ENCODE peak calls at places on chromosomes 1 and 21, in five cellular contexts. M is OCI-LY7, I is pancreas, H is IMR-90, Z is lower lobe of right lung. O is an unnamed sample. For H3K4me1, the result is how much of the 10 kb centered on the place peaks cover.

GRCh38 chr1:119779869-119780356 is 11.2 kb upstream of the HMGCS2 start:
- DNase-seq in M (no peak), I (peak), H (peak), Z (no peak), O (no peak)

GRCh38 chr1:7555391-7556185 is 215.5 kb upstream of the VAMP3 start:
- DNase-seq in M (no peak), I (no peak), H (no peak), Z (no peak), O (no peak)

GRCh38 chr1:154736840-154737239 is 128.9 kb upstream of the ADAR start:
- DNase-seq in M (no peak), I (no peak), H (peak), Z (no peak), O (no peak)

GRCh38 chr1:212167098-212167497 is 118.1 kb upstream of the PPP2R5A start:
- DNase-seq in M (no peak), I (no peak), H (peak), Z (no peak), O (no peak)

GRCh38 chr21:41605178-41605933 is 97.4 kb upstream of the TMPRSS2 start:
- DNase-seq in M (no peak), I (peak), H (no peak), Z (no peak), O (no peak)

GRCh38 chr1:154788241-154788870 is 81.7 kb downstream of the KCNN3 start:
- DNase-seq in M (no peak), I (no peak), H (no peak), Z (no peak), O (no peak)

GRCh38 chr1:92882817-92883216 is 51.0 kb downstream of the RPL5 start:
- DNase-seq in M (peak), I (no peak), H (no peak), Z (no peak), O (no peak)

GRCh38 chr1:66439028-66439427 is 94.9 kb upstream of the SGIP1 start:
- DNase-seq in M (peak), I (no peak), H (peak), Z (no peak), O (no peak)

GRCh38 chr1:201386208-201386607 is 8.7 kb upstream of the TNNT2 start:
- DNase-seq in M (no peak), I (no peak), H (no peak), Z (no peak), O (no peak)

GRCh38 chr1:40877681-40878080 is 15.5 kb upstream of the CITED4 start:
- DNase-seq in M (no peak), I (peak), H (peak), Z (no peak), O (peak)

GRCh38 chr21:42346441-42346840 is 4.4 kb downstream of the TFF2 start:
- DNase-seq in M (no peak), I (no peak), H (no peak), Z (no peak), O (no peak)

GRCh38 chr21:34205811-34206635 is 132.6 kb downstream of the MRPS6 start:
- DNase-seq in M (no peak), I (no peak), H (no peak), Z (no peak), O (no peak)

GRCh38 chr1:190849346-190849745 is 371.7 kb upstream of the BRINP3 start:
- DNase-seq in M (no peak), I (no peak), H (no peak), Z (no peak), O (no peak)

GRCh38 chr21:29748391-29749167 is 191.2 kb downstream of the GRIK1 start:
- DNase-seq in M (no peak), I (no peak), H (no peak), Z (no peak), O (no peak)

GRCh38 chr1:222392571-222392970 is 155.3 kb downstream of the HHIPL2 start:
- DNase-seq in M (no peak), I (no peak), H (peak), Z (no peak), O (no peak)

GRCh38 chr1:119712342-119713038 is 756 bp downstream of the PHGDH start:
- DNase-seq in M (peak), I (peak), H (peak), Z (peak), O (peak)

GRCh38 chr21:45421071-45421845 is 16.3 kb downstream of the COL18A1 start:
- DNase-seq in M (no peak), I (peak), H (no peak), Z (peak), O (peak)

GRCh38 chr1:33886452-33886851 is 22.6 kb downstream of the HMGB4 start:
- DNase-seq in M (no peak), I (no peak), H (no peak), Z (no peak), O (no peak)
- H3K4me1 ChIP-seq in M (under half), I (under half), H (under half), Z (under half), O (under half)

GRCh38 chr1:37479255-37480124 is 5.1 kb downstream of the ZC3H12A start:
- DNase-seq in M (peak), I (peak), H (peak), Z (peak), O (peak)
- H3K4me1 ChIP-seq in M (under half), I (under half), H (under half), Z (half or more), O (under half)

GRCh38 chr1:162235261-162235780 is 141.3 kb downstream of the SPATA46 start:
- DNase-seq in M (no peak), I (no peak), H (peak), Z (no peak), O (no peak)
- H3K4me1 ChIP-seq in M (under half), I (under half), H (under half), Z (under half), O (under half)

GRCh38 chr1:206923009-206923960 is 1.5 kb upstream of the FCMR start:
- DNase-seq in M (peak), I (no peak), H (no peak), Z (peak), O (no peak)

GRCh38 chr1:206923961-206924548 is 2.3 kb upstream of the FCMR start:
- DNase-seq in M (no peak), I (no peak), H (no peak), Z (no peak), O (no peak)

GRCh38 chr1:206924549-206925115 is 2.9 kb upstream of the FCMR start:
- DNase-seq in M (peak), I (no peak), H (no peak), Z (no peak), O (no peak)

GRCh38 chr1:206921772-206922265 is at the start of gene FCMR:
- DNase-seq in M (peak), I (no peak), H (no peak), Z (no peak), O (no peak)

GRCh38 chr1:206922524-206922923 is 783 bp upstream of the FCMR start:
- DNase-seq in M (no peak), I (no peak), H (no peak), Z (no peak), O (no peak)
- H3K4me1 ChIP-seq in M (under half), I (under half), H (under half), Z (under half), O (under half)

DNA sequence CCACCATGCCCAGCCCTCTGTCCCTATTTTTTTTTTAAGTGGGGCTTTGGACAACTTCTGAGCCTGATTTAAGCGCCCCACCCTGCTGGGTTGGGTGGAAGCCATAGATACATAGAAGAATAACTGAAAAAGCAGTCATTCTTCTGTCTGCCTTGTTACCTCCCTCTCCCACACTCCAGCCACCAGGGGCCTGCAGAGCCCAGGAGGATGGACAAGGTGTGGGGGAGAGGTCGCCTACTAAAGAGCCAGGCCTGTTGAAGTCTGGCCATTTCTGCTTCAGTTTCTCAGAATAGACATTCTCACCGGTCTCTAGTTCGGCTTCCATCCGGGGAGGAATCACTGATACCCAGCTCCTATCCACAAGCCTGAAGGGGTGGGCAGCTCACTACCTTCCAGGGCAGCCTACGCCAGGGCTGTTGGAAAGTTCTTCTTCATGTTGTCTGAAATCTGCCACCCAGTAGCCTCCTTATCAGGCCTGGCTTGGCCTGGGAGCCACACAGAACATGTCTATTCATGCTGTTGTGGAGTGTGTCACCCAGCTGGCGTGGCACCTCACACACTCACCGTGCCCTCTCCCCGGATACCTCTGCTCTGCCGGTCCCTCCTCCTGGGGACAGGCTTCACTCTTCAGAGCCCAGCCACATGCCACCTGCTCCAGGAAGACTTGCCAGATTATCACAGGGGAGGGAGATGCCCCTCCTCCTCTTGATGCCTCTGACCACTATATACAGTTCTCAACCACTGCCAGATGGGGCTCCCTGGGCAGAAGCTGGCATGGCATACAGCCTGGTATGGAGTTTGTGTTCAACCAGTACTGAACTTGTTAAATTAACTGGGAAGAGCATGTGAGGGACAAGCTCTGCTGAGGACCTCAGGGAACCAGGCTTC is 27.6 kb downstream of the KNCN start:
- DNase-seq in M (no peak), I (no peak), H (no peak), Z (peak), O (no peak)
- H3K4me1 ChIP-seq in M (under half), I (under half), H (under half), Z (under half), O (under half)

GRCh38 chr1:109619655-109620395 is at the start of gene AMPD2:
- DNase-seq in M (peak), I (peak), H (peak), Z (peak), O (peak)
- H3K4me1 ChIP-seq in M (half or more), I (under half), H (under half), Z (half or more), O (under half)

O was measured in ascending aorta.